ENCODE peak calls at places on chromosomes 7 and 10, in seven cellular contexts. G, T, Y, P, M, K and O are unnamed samples. For H3K4me1, the result is how much of the 10 kb centered on the place peaks cover.

GRCh38 chr7:114369294-114369693 is 45.3 kb upstream of the FOXP2 start:
- DNase-seq in G (no peak), T (no peak), Y (no peak), P (peak), M (no peak), K (no peak), O (no peak)

GRCh38 chr7:44771358-44771757 is 22.7 kb downstream of the ZMIZ2 start:
- DNase-seq in G (no peak), T (no peak), Y (no peak), P (no peak), M (no peak), K (no peak), O (no peak)

GRCh38 chr7:155454183-155455112 is 3.5 kb upstream of the EN2 start:
- DNase-seq in G (peak), T (no peak), Y (no peak), P (no peak), M (peak), K (no peak), O (no peak)

GRCh38 chr7:159142204-159142603 is 2.5 kb downstream of the VIPR2 start:
- DNase-seq in G (peak), T (no peak), Y (no peak), P (no peak), M (peak), K (no peak), O (no peak)

GRCh38 chr7:152760384-152761115 is 998 bp downstream of the ACTR3B start:
- DNase-seq in G (no peak), T (no peak), Y (peak), P (no peak), M (peak), K (peak), O (no peak)

GRCh38 chr7:158603773-158604755 is 16.4 kb upstream of the PTPRN2 start:
- DNase-seq in G (no peak), T (no peak), Y (no peak), P (no peak), M (no peak), K (no peak), O (no peak)

GRCh38 chr10:87634311-87634710 is 25.4 kb upstream of the PAPSS2 start:
- DNase-seq in G (no peak), T (no peak), Y (peak), P (no peak), M (no peak), K (peak), O (no peak)

GRCh38 chr10:96377816-96378294 is 19.1 kb upstream of the OPALIN start:
- DNase-seq in G (no peak), T (no peak), Y (no peak), P (no peak), M (no peak), K (no peak), O (no peak)

GRCh38 chr7:916291-916941 is 38.1 kb downstream of the ADAP1 start:
- DNase-seq in G (peak), T (no peak), Y (no peak), P (no peak), M (no peak), K (no peak), O (no peak)

GRCh38 chr7:575425-576366 is 56.0 kb upstream of the PDGFA start:
- DNase-seq in G (no peak), T (no peak), Y (no peak), P (no peak), M (no peak), K (no peak), O (no peak)

GRCh38 chr7:77687747-77688144 is 8.5 kb upstream of the RSBN1L start:
- DNase-seq in G (no peak), T (no peak), Y (no peak), P (no peak), M (peak), K (no peak), O (no peak)

GRCh38 chr7:155531686-155532085 is 14.7 kb downstream of the CNPY1 start:
- DNase-seq in G (peak), T (no peak), Y (no peak), P (no peak), M (no peak), K (no peak), O (no peak)

GRCh38 chr10:64080071-64080470 is 558.9 kb downstream of the REEP3 start:
- DNase-seq in G (no peak), T (no peak), Y (no peak), P (no peak), M (no peak), K (no peak), O (no peak)

GRCh38 chr10:3056280-3057037 is 10.9 kb upstream of the PFKP start:
- DNase-seq in G (no peak), T (no peak), Y (no peak), P (no peak), M (no peak), K (no peak), O (no peak)

GRCh38 chr10:68871105-68871711 is 29.9 kb upstream of the DDX50 start:
- DNase-seq in G (no peak), T (no peak), Y (no peak), P (no peak), M (peak), K (no peak), O (no peak)

GRCh38 chr7:105015631-105015965 is 1.6 kb downstream of the KMT2E start:
- DNase-seq in G (no peak), T (peak), Y (peak), P (peak), M (peak), K (no peak), O (no peak)
- TF ChIP-seq POLR2AphosphoS5 in G (no peak), T (no peak), Y (no peak), P (no peak), M (no peak), K (no peak), O (no peak)

GRCh38 chr10:103852856-103853255 is 2.5 kb downstream of the SH3PXD2A start:
- DNase-seq in G (no peak), T (no peak), Y (no peak), P (no peak), M (no peak), K (no peak), O (no peak)

GRCh38 chr10:103854265-103854686 is 1.1 kb downstream of the SH3PXD2A start:
- DNase-seq in G (no peak), T (no peak), Y (no peak), P (no peak), M (peak), K (no peak), O (no peak)

GRCh38 chr10:103854687-103855423 is 521 bp downstream of the SH3PXD2A start:
- DNase-seq in G (peak), T (no peak), Y (peak), P (no peak), M (peak), K (no peak), O (no peak)

GRCh38 chr10:103852189-103852711 is 3.1 kb downstream of the SH3PXD2A start:
- DNase-seq in G (no peak), T (no peak), Y (no peak), P (no peak), M (no peak), K (no peak), O (no peak)

DNA sequence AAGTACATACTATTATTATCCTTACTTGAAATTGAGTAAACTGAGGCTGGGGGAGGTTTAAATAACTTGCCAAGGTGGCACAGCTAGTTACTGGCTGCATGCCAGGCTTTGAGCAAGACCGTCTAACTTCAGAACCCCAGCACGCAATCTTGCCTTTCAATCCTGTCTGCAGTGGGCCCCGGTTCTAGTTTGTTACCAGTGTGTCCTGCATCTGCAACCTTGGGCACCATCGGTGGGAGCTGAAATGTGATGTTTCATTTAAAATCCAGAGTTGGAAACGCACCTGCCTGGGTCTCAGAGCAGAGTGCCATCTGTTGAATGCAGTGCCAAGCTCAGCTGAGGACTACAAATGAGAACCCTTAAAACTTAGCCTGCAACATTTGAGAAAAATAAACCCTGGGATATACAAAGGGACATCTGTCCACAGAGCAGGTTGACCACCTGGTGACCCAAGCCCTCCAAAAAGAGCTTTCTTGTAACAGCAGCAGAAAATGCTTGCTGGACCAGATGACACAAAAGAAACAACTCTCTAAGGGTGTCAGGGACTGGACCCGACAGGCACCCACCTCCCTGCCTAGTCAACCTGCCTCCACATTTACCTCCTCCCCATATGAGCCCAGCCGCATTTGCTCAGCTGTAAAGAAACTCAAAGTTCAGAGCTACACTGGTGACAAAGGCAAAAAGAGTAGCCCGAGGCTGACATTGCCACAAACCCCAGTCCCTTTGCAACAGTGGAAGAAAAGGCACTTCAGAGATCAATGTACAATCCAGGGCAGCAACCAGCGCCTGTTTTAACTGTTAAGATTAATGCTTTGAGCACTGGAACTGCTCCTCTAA is 1.7 kb downstream of the SH3PXD2A start:
- DNase-seq in G (no peak), T (no peak), Y (no peak), P (no peak), M (no peak), K (no peak), O (no peak)
- H3K4me1 ChIP-seq in G (under half), T (half or more), Y (under half), P (under half), M (under half), K (half or more), O (under half)

DNA sequence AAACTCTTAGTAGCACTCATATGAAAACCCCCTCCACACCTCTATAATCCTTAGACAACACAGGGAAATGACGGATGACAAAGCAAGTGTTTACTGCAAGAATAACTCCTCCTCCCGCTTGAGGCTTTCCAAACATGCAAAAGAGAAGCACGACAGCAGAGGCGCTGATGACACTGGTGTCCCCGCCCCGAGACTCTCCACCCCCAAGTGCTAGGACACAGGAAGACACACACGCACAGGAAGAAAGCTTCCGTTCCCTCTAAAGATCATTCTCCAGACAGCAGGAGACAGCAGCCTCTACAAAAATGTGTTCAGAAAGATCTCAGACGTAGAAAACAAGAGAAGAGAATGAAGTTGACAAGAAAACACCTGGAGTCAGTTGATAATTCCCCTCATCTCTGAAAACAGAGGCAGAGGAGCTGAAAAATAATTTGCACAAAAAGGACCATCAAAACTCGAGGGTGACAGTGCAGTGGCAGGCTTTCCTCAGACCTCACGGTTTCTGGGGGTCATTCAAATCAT is 90.2 kb downstream of the DLG5 start:
- DNase-seq in G (peak), T (peak), Y (peak), P (peak), M (no peak), K (no peak), O (no peak)
- TF ChIP-seq POLR2AphosphoS5 in G (no peak), T (no peak), Y (no peak), P (peak), M (no peak), K (peak), O (no peak)

DNA sequence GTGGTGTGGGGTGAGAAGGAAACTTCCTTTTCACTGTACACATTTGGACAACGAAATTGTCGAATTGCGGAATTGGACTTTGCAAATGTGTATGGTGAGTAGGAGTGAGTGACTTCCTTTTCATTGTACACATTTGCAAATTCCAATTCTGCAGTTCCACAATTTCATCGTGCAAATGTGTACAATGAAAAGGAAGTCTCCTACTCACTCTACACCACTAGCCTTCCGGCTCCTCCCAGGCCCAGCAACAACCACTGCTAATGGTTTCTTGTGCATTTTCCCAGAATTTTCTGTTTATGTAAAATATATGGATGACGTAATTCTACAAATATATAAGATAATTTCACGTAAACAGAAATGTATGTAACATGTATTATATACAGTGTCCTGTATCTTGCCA is 118.5 kb downstream of the ARL4A start:
- DNase-seq in G (no peak), T (no peak), Y (no peak), P (no peak), M (no peak), K (no peak), O (no peak)
- H3K4me1 ChIP-seq in G (under half), T (under half), Y (under half), P (under half), M (under half), K (under half), O (under half)